ENCODE peak calls at places on chromosomes 4 and X, in five cellular contexts. K is ELR, N is fibroblast of lung, X is WTC11, F is tibial nerve. O is an unnamed sample.
A peak's percentile ranks its signal among the peaks of the same experiment; 100 is the strongest.

GRCh38 chr4:128221556-128221955 is 66.1 kb downstream of the PGRMC2 start:
- DNase-seq in X (no peak), F (no peak), N (no peak), K (no peak), O (no peak)

GRCh38 chr4:187929024-187929423 is 66.5 kb upstream of the ZFP42 start:
- DNase-seq in F (no peak), K (peak; percentile 3), N (no peak), X (peak; percentile 69), O (no peak)

GRCh38 chr4:80070880-80071620 is 2.0 kb downstream of the ANTXR2 start:
- DNase-seq in X (no peak), F (no peak), K (no peak), N (peak; percentile 36), O (no peak)

GRCh38 chr4:184940500-184940899 is 77.8 kb upstream of the HELT start:
- DNase-seq in N (no peak), X (no peak), F (no peak), K (no peak), O (no peak)

GRCh38 chrX:130079824-130080406 is 30.4 kb downstream of the ELF4 start:
- DNase-seq in K (peak; percentile 77), F (no peak), N (peak; percentile 78), X (peak; percentile 52), O (no peak)

GRCh38 chrX:112148397-112148796 is 65.8 kb upstream of the TRPC5 start:
- DNase-seq in F (no peak), X (no peak), K (no peak), N (no peak), O (no peak)

GRCh38 chrX:16665089-16665488 is 15.1 kb downstream of the S100G start:
- DNase-seq in N (peak; percentile 77), X (no peak), F (no peak), K (peak; percentile 62), O (peak; percentile 48)

GRCh38 chr4:110490109-110490508 is 14.2 kb downstream of the ENPEP start:
- DNase-seq in F (no peak), X (no peak), K (no peak), N (no peak), O (no peak)

GRCh38 chr4:113433536-113434246 is 327.8 kb downstream of the CAMK2D start:
- DNase-seq in F (no peak), X (no peak), K (peak; percentile 27), N (peak; percentile 46), O (no peak)

GRCh38 chrX:39675619-39676018 is 422.1 kb downstream of the BCOR start:
- DNase-seq in N (no peak), K (peak; percentile 3), X (no peak), F (no peak), O (no peak)

GRCh38 chrX:111387470-111387869 is 24.5 kb downstream of the DCX start:
- DNase-seq in N (no peak), K (no peak), F (no peak), X (no peak), O (no peak)

GRCh38 chr4:31043382-31044062 is 323.4 kb downstream of the PCDH7 start:
- DNase-seq in N (no peak), K (no peak), F (no peak), X (no peak), O (no peak)

GRCh38 chr4:153750197-153750817 is 9.5 kb downstream of the RNF175 start:
- DNase-seq in X (peak; percentile 68), F (no peak), K (peak; percentile 72), N (peak; percentile 83), O (peak; percentile 33)

GRCh38 chrX:109839694-109840358 is 106.8 kb upstream of the ACSL4 start:
- DNase-seq in K (peak; percentile 79), N (no peak), F (no peak), X (peak; percentile 31), O (no peak)

GRCh38 chr4:1472911-1473518 is 66.8 kb upstream of the NKX1-1 start:
- DNase-seq in F (no peak), K (no peak), X (peak; percentile 6), N (no peak), O (no peak)

GRCh38 chr4:105944535-105944934 is 49.3 kb downstream of the NPNT start:
- DNase-seq in N (peak; percentile 30), F (no peak), K (no peak), X (no peak), O (no peak)

GRCh38 chr4:7968262-7968896 is 28.7 kb upstream of the AFAP1 start:
- DNase-seq in K (no peak), N (no peak), F (no peak), X (no peak), O (no peak)

GRCh38 chr4:188433916-188434315 is 294.7 kb downstream of the TRIML1 start:
- DNase-seq in N (no peak), X (no peak), F (no peak), K (no peak), O (no peak)

GRCh38 chr4:185183622-185184281 is 20.0 kb downstream of the CFAP97 start:
- DNase-seq in N (peak; percentile 96), F (peak; percentile 74), K (peak; percentile 92), X (peak; percentile 72), O (peak; percentile 82)

GRCh38 chr4:140595065-140595464 is 26.3 kb upstream of the UCP1 start:
- DNase-seq in F (no peak), N (peak; percentile 8), X (peak; percentile 42), K (peak; percentile 8), O (no peak)

GRCh38 chrX:7028246-7028645 is 119.3 kb upstream of the STS start:
- DNase-seq in N (peak; percentile 8), F (no peak), K (peak; percentile 4), X (no peak), O (no peak)

GRCh38 chrX:68989456-68989855 is 160.6 kb downstream of the EFNB1 start:
- DNase-seq in N (no peak), X (no peak), F (no peak), K (no peak), O (no peak)

GRCh38 chrX:53716328-53717088 is 30.0 kb upstream of the HUWE1 start:
- DNase-seq in X (no peak), N (peak; percentile 32), K (peak; percentile 45), F (no peak), O (no peak)

GRCh38 chr4:57078685-57079521 is 31.3 kb downstream of the IGFBP7 start:
- DNase-seq in X (peak; percentile 52), N (no peak), K (no peak), F (no peak), O (peak; percentile 69)

GRCh38 chr4:122309988-122310626 is 68.7 kb upstream of the ADAD1 start:
- DNase-seq in K (peak; percentile 49), N (peak; percentile 47), X (no peak), F (no peak), O (no peak)

GRCh38 chr4:89314291-89314690 is 6.7 kb upstream of the GPRIN3 start:
- DNase-seq in K (no peak), F (no peak), X (no peak), N (peak; percentile 24), O (no peak)

GRCh38 chr4:118746251-118746919 is 61.2 kb downstream of the METTL14 start:
- DNase-seq in X (no peak), K (no peak), N (no peak), F (no peak), O (no peak)

GRCh38 chrX:645024-645376 is 14.4 kb downstream of the SHOX start:
- DNase-seq in K (no peak), N (no peak), X (no peak), F (no peak), O (no peak)

GRCh38 chrX:103101280-103102042 is 8.5 kb upstream of the NXF3 start:
- DNase-seq in K (no peak), N (no peak), X (peak; percentile 14), F (no peak), O (no peak)

GRCh38 chr4:123397276-123398150 is 918 bp downstream of the SPRY1 start:
- DNase-seq in X (peak; percentile 66), N (peak; percentile 42), K (peak; percentile 47), F (no peak), O (peak; percentile 58)

GRCh38 chr4:56828784-56829535 is 7.5 kb upstream of the SPINK2 start:
- DNase-seq in F (no peak), N (peak; percentile 14), K (peak; percentile 45), X (no peak), O (no peak)

GRCh38 chr4:55069248-55069647 is 56.1 kb downstream of the KDR start:
- DNase-seq in F (no peak), N (no peak), X (no peak), K (peak; percentile 20), O (no peak)

GRCh38 chr4:3111461-3111860 is 37.0 kb downstream of the HTT start:
- DNase-seq in K (peak; percentile 92), F (no peak), X (no peak), N (peak; percentile 38), O (no peak)

GRCh38 chr4:76233967-76234678 is 17.4 kb upstream of the FAM47E start:
- DNase-seq in X (peak; percentile 53), K (no peak), N (no peak), F (no peak), O (no peak)

GRCh38 chr4:108146819-108147218 is 21.9 kb downstream of the LEF1 start:
- DNase-seq in K (no peak), F (no peak), X (peak; percentile 36), N (no peak), O (no peak)

GRCh38 chrX:30865020-30865419 is 24.0 kb downstream of the TAB3 start:
- DNase-seq in X (peak; percentile 27), N (no peak), K (peak; percentile 20), F (no peak), O (no peak)

GRCh38 chr4:112518675-112519074 is 2.7 kb upstream of the NEUROG2 start:
- DNase-seq in F (no peak), N (no peak), K (no peak), X (no peak), O (no peak)

O was measured in SJSA1.